ENCODE peak calls at places on chromosome 2, in six cellular contexts. C is GM23338, G is GM23248, N is MM.1S, F is PC-3, L is SK-N-SH. Y is an unnamed sample. For H3K9me2 and H3F3A, the result is how much of the 10 kb centered on the place peaks cover.

GRCh38 chr2:19746137-19746585 is 155.6 kb downstream of the TTC32 start:
- DNase-seq in N (no peak), G (no peak), C (no peak), L (no peak), F (no peak), Y (no peak)

GRCh38 chr2:102253140-102253752 is 58.1 kb upstream of the IL1RL1 start:
- DNase-seq in C (no peak), L (no peak), G (no peak), F (no peak), N (no peak), Y (no peak)

GRCh38 chr2:227460079-227460485 is 11.9 kb upstream of the AGFG1 start:
- DNase-seq in G (peak), C (no peak), F (peak), N (no peak), L (no peak), Y (peak)

GRCh38 chr2:226424971-226425370 is 374.6 kb downstream of the IRS1 start:
- DNase-seq in G (no peak), C (no peak), N (no peak), F (peak), L (no peak), Y (no peak)

GRCh38 chr2:33511141-33511540 is 34.7 kb downstream of the RASGRP3 start:
- DNase-seq in C (no peak), N (no peak), F (no peak), L (no peak), G (no peak), Y (no peak)

GRCh38 chr2:41803361-41803760 is 244.5 kb upstream of the PKDCC start:
- DNase-seq in F (no peak), L (no peak), G (no peak), C (no peak), N (no peak), Y (no peak)

GRCh38 chr2:8661736-8662135 is 20.1 kb upstream of the ID2 start:
- DNase-seq in G (peak), C (no peak), N (no peak), F (no peak), L (no peak), Y (no peak)

GRCh38 chr2:172095905-172096660 is 6.6 kb downstream of the DLX2 start:
- DNase-seq in L (peak), G (peak), F (peak), C (no peak), N (no peak), Y (no peak)

GRCh38 chr2:236054125-236054524 is 114.1 kb downstream of the GBX2 start:
- DNase-seq in G (peak), F (no peak), C (no peak), N (no peak), L (peak), Y (no peak)

GRCh38 chr2:183037281-183037659 is 987 bp downstream of the NCKAP1 start:
- DNase-seq in L (no peak), C (no peak), N (no peak), F (peak), G (peak), Y (no peak)

GRCh38 chr2:102839668-102840388 is 78.0 kb downstream of the TMEM182 start:
- DNase-seq in F (peak), C (peak), G (peak), L (peak), N (peak), Y (no peak)

GRCh38 chr2:110755494-110756078 is 23.2 kb downstream of the ACOXL start:
- DNase-seq in N (peak), C (no peak), L (peak), F (peak), G (peak), Y (no peak)

GRCh38 chr2:236980961-236981360 is 104.7 kb upstream of the COPS8 start:
- DNase-seq in N (no peak), F (no peak), C (no peak), G (no peak), L (no peak), Y (no peak)

GRCh38 chr2:72220170-72220569 is 72.5 kb upstream of the CYP26B1 start:
- DNase-seq in F (peak), C (peak), G (no peak), L (peak), N (no peak), Y (no peak)

GRCh38 chr2:18369750-18370149 is 190.7 kb downstream of the RDH14 start:
- DNase-seq in F (peak), N (no peak), L (no peak), C (no peak), G (peak), Y (no peak)

GRCh38 chr2:172906401-172906811 is 169.2 kb upstream of the MAP3K20 start:
- DNase-seq in L (peak), N (no peak), F (no peak), G (no peak), C (peak), Y (no peak)

GRCh38 chr2:235501663-235502009 is 7.8 kb downstream of the AGAP1 start:
- DNase-seq in L (no peak), N (peak), G (no peak), C (no peak), F (no peak), Y (no peak)

GRCh38 chr2:53379547-53379946 is 388.1 kb upstream of the CHAC2 start:
- DNase-seq in G (no peak), C (no peak), L (no peak), N (no peak), F (no peak), Y (no peak)

GRCh38 chr2:89767581-89768435 is 1076.3 kb downstream of the RPIA start:
- DNase-seq in F (no peak), L (peak), C (peak), G (no peak), N (no peak), Y (no peak)

GRCh38 chr2:148122788-148123187 is 101.9 kb downstream of the MBD5 start:
- DNase-seq in C (no peak), N (no peak), G (peak), F (peak), L (no peak), Y (no peak)

GRCh38 chr2:109419171-109419756 is 194.5 kb downstream of the SEPTIN10 start:
- DNase-seq in G (no peak), C (no peak), L (no peak), N (no peak), F (no peak), Y (no peak)
- H3K9me2 ChIP-seq in G (under half), C (under half), L (under half), N (under half), F (under half), Y (under half)

DNA sequence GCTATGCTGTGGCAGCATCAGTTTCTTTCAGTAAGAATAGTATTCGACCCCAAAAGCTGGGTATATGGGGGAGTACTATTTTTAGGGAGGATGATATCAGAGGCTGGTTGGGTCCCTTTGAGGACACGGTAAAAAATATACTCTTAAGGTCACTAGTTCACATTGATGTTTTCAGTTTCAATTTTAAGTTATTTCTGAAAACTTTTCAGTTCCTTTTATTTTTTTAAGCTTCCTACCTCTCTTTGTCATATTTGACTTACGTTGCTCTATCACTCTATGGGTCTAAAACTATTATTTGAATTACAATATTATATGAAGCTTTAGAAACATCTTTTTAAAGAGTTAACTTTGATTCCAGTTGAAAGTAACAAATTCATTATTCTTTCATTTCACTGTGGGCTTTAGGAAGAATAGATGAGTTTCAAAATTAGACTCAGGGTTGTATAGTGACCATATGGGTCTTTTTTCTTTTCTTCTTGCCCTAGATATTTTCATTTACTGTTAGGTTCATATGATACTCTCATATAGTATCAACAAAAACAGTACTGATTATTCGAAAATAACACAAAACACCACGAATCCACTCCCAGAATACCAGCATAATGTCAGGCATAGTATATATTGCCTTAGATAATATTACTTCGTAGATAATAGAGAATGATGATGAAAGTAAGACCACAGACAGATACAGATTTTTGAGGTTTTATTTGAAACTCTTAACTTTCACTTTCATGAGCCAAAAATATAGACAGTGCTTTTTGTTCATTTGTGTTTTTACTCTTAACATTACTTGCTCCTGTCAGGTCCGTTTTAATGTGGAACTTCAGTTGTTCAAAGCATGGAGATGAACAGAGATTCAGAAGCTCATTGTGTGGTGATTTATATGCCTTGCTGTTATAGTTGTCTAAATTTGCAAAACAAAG is 9.8 kb downstream of the RMDN2 start:
- DNase-seq in N (peak), C (no peak), L (no peak), F (no peak), G (no peak), Y (no peak)
- H3F3A ChIP-seq in N (under half), C (under half), L (under half), F (under half), G (under half), Y (under half)

DNA sequence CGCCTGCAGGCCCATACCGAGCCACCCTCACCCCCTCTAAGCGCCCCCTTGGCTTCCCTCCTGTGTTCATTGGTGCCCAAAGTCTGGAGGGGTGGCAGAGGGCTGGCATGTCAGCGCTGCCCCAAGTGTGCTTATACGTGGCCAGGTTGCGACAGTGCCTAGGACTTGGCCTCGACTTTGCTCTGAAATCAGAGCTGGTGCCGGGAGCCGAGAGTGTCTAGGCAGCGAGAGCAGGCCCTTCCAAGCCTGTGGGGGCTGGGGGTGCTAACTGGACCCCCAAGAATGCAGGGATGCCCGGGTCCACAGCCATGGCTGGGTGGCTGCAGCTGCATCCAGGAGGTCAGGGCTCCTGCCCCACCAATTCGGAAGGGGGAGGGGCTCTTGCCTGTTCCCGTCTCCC is 95.6 kb upstream of the MGAT5 start:
- DNase-seq in G (no peak), C (no peak), F (no peak), L (no peak), N (no peak), Y (no peak)
- H3K9me2 ChIP-seq in G (under half), C (under half), F (under half), L (under half), N (under half), Y (under half)

GRCh38 chr2:221561770-221562169 is 10.3 kb downstream of the EPHA4 start:
- DNase-seq in L (no peak), C (no peak), G (no peak), N (no peak), F (no peak), Y (no peak)

GRCh38 chr2:221562226-221562625 is 9.9 kb downstream of the EPHA4 start:
- DNase-seq in G (no peak), C (no peak), F (no peak), N (no peak), L (no peak), Y (no peak)

GRCh38 chr2:221567231-221567760 is 4.8 kb downstream of the EPHA4 start:
- DNase-seq in F (no peak), G (no peak), N (no peak), C (no peak), L (no peak), Y (no peak)

GRCh38 chr2:221567809-221568208 is 4.3 kb downstream of the EPHA4 start:
- DNase-seq in C (no peak), L (no peak), F (peak), G (peak), N (no peak), Y (no peak)

GRCh38 chr2:221563601-221564000 is 8.5 kb downstream of the EPHA4 start:
- DNase-seq in C (no peak), L (no peak), N (no peak), G (no peak), F (no peak), Y (no peak)
- H3F3A ChIP-seq in C (under half), L (under half), N (under half), G (under half), F (under half), Y (under half)

DNA sequence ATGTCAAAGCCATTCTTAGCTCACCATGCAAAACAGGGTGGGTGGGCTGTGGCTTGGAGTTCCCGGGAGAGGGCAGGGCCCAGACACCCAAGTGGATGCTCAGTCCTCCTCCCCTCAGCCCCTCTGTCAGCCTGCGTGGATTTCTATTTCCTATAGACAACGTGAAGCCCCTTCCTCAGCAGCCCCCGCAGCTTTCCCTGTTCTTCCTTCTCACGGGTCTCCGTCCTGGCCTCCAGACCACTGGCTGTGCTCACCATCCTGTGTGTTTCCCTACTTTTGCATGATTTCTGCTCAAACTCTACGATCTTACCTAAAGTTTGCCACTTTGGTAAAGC is 155.0 kb upstream of the PXDN start:
- DNase-seq in G (no peak), L (no peak), F (no peak), N (no peak), C (no peak), Y (no peak)
- H3K9me2 ChIP-seq in G (under half), L (under half), F (under half), N (under half), C (under half), Y (under half)

Y was measured in PC-9.